ENCODE peak calls at places on chromosome 15, in eight cellular contexts. F, Z, S, E, T, K, V and B are unnamed samples.

GRCh38 chr15:98903377-98904018 is 104.1 kb downstream of the PGPEP1L start:
- DNase-seq in F (no peak), Z (no peak), S (no peak), E (no peak), T (no peak), K (no peak), V (peak), B (peak)

GRCh38 chr15:88681610-88682221 is 42.9 kb downstream of the ISG20 start:
- DNase-seq in F (peak), Z (no peak), S (no peak), E (no peak), T (peak), K (no peak), V (no peak), B (no peak)

GRCh38 chr15:80876034-80876433 is 96.9 kb downstream of the CEMIP start:
- DNase-seq in F (no peak), Z (no peak), S (no peak), E (no peak), T (peak), K (no peak), V (no peak), B (no peak)

GRCh38 chr15:40430271-40430805 is 10.4 kb upstream of the BAHD1 start:
- DNase-seq in F (no peak), Z (no peak), S (no peak), E (no peak), T (no peak), K (no peak), V (peak), B (peak)

GRCh38 chr15:99438691-99439523 is 126.9 kb upstream of the MEF2A start:
- DNase-seq in F (no peak), Z (no peak), S (no peak), E (no peak), T (no peak), K (no peak), V (no peak), B (no peak)

GRCh38 chr15:73915085-73915484 is 11.2 kb upstream of the LOXL1 start:
- DNase-seq in F (no peak), Z (no peak), S (no peak), E (no peak), T (no peak), K (no peak), V (no peak), B (no peak)

GRCh38 chr15:85071534-85071933 is 89.9 kb downstream of the PDE8A start:
- DNase-seq in F (no peak), Z (no peak), S (no peak), E (no peak), T (no peak), K (no peak), V (no peak), B (no peak)

GRCh38 chr15:38130739-38131498 is 121.7 kb upstream of the SPRED1 start:
- DNase-seq in F (peak), Z (peak), S (no peak), E (no peak), T (peak), K (peak), V (peak), B (peak)

GRCh38 chr15:65638681-65639089 is 16.9 kb downstream of the SLC24A1 start:
- DNase-seq in F (peak), Z (peak), S (peak), E (no peak), T (peak), K (no peak), V (peak), B (peak)

GRCh38 chr15:75982468-75982867 is 29.8 kb downstream of the NRG4 start:
- DNase-seq in F (no peak), Z (no peak), S (no peak), E (no peak), T (no peak), K (no peak), V (no peak), B (no peak)

GRCh38 chr15:101115318-101115886 is 136.4 kb downstream of the CHSY1 start:
- DNase-seq in F (no peak), Z (no peak), S (no peak), E (no peak), T (no peak), K (no peak), V (no peak), B (no peak)

GRCh38 chr15:45129651-45130129 is at the start of the genes DUOX1 and DUOXA1:
- DNase-seq in F (no peak), Z (no peak), S (no peak), E (no peak), T (peak), K (no peak), V (no peak), B (no peak)

GRCh38 chr15:41511331-41512077 is 2.1 kb downstream of the LTK start:
- DNase-seq in F (no peak), Z (no peak), S (no peak), E (no peak), T (no peak), K (peak), V (no peak), B (no peak)

GRCh38 chr15:90529369-90530249 is at the start of gene CRTC3:
- DNase-seq in F (peak), Z (peak), S (peak), E (peak), T (peak), K (peak), V (peak), B (peak)

GRCh38 chr15:90248760-90249122 is 615 bp upstream of the TTLL13 start:
- DNase-seq in F (no peak), Z (no peak), S (no peak), E (no peak), T (no peak), K (no peak), V (no peak), B (no peak)

GRCh38 chr15:52728899-52729298 is 49.7 kb upstream of the ATOSA start:
- DNase-seq in F (peak), Z (no peak), S (no peak), E (no peak), T (no peak), K (no peak), V (no peak), B (peak)

GRCh38 chr15:74635228-74635627 is 19.6 kb downstream of the CLK3 start:
- DNase-seq in F (peak), Z (peak), S (peak), E (no peak), T (peak), K (no peak), V (peak), B (peak)

GRCh38 chr15:39174332-39174731 is 406.5 kb upstream of the THBS1 start:
- DNase-seq in F (no peak), Z (no peak), S (no peak), E (no peak), T (no peak), K (no peak), V (no peak), B (no peak)

GRCh38 chr15:64753419-64754185 is 21.8 kb downstream of the RBPMS2 start:
- DNase-seq in F (no peak), Z (no peak), S (no peak), E (no peak), T (no peak), K (no peak), V (no peak), B (no peak)

GRCh38 chr15:25437751-25438600 is 848 bp downstream of the UBE3A start:
- DNase-seq in F (peak), Z (peak), S (peak), E (peak), T (peak), K (peak), V (peak), B (no peak)

GRCh38 chr15:70535071-70535954 is 228.0 kb downstream of the UACA start:
- DNase-seq in F (no peak), Z (no peak), S (no peak), E (no peak), T (no peak), K (no peak), V (no peak), B (no peak)

GRCh38 chr15:41794081-41794480 is 19.8 kb downstream of the MAPKBP1 start:
- DNase-seq in F (no peak), Z (no peak), S (no peak), E (no peak), T (no peak), K (no peak), V (no peak), B (no peak)

GRCh38 chr15:44738340-44738984 is 2.1 kb downstream of the TRIM69 start:
- DNase-seq in F (peak), Z (peak), S (peak), E (no peak), T (no peak), K (no peak), V (peak), B (no peak)

GRCh38 chr15:34223904-34224596 is 766 bp upstream of the EMC4 start:
- DNase-seq in F (peak), Z (peak), S (peak), E (no peak), T (peak), K (no peak), V (peak), B (no peak)

GRCh38 chr15:73931441-73931840 is 5.2 kb downstream of the LOXL1 start:
- DNase-seq in F (no peak), Z (no peak), S (no peak), E (no peak), T (no peak), K (peak), V (no peak), B (no peak)